ENCODE peak calls at places on chromosomes 2 and 18, in ten cellular contexts. C is GM12878, Y is transverse colon, R is gastrocnemius medialis, U is breast epithelium, H is upper lobe of left lung, I is sigmoid colon, V is thyroid gland, W is uterus, T is HCT116. L is an unnamed sample.

GRCh38 chr2:177682006-177682405 is 289.4 kb downstream of the AGPS start:
- DNase-seq in C (no peak), Y (no peak), R (no peak), U (no peak), H (no peak), I (no peak), V (no peak), W (no peak), T (no peak), L (no peak)

GRCh38 chr2:6181525-6182270 is 489.5 kb downstream of the SOX11 start:
- DNase-seq in C (no peak), Y (no peak), R (no peak), U (no peak), H (no peak), I (no peak), V (peak; percentile 94), W (no peak), T (no peak), L (no peak)

GRCh38 chr2:2644040-2644439 is 313.0 kb upstream of the MYT1L start:
- DNase-seq in C (no peak), Y (no peak), R (no peak), U (no peak), H (no peak), I (no peak), V (no peak), W (no peak), T (no peak), L (no peak)

GRCh38 chr2:30225131-30225762 is 6.1 kb upstream of the LBH start:
- DNase-seq in C (no peak), Y (peak; percentile 52), R (peak; percentile 59), U (no peak), H (no peak), I (peak; percentile 84), V (peak; percentile 69), W (peak; percentile 60), T (no peak), L (no peak)

GRCh38 chr2:138708682-138709241 is 71.4 kb downstream of the NXPH2 start:
- DNase-seq in C (no peak), Y (no peak), R (no peak), U (no peak), H (no peak), I (no peak), V (no peak), W (no peak), T (no peak), L (no peak)

GRCh38 chr2:138500592-138501426 is 761 bp upstream of the SPOPL start:
- DNase-seq in C (no peak), Y (peak; percentile 31), R (no peak), U (no peak), H (no peak), I (peak; percentile 66), V (no peak), W (no peak), T (no peak), L (no peak)

GRCh38 chr2:118832071-118832790 is 15.2 kb downstream of the EN1 start:
- DNase-seq in C (no peak), Y (no peak), R (no peak), U (no peak), H (no peak), I (no peak), V (no peak), W (no peak), T (no peak), L (no peak)

GRCh38 chr2:187055463-187055862 is 206.5 kb upstream of the ZSWIM2 start:
- DNase-seq in C (no peak), Y (no peak), R (peak; percentile 26), U (no peak), H (no peak), I (no peak), V (no peak), W (no peak), T (no peak), L (no peak)

GRCh38 chr2:204497855-204498254 is 47.4 kb upstream of the PARD3B start:
- DNase-seq in C (no peak), Y (no peak), R (no peak), U (no peak), H (no peak), I (no peak), V (no peak), W (no peak), T (no peak), L (no peak)

GRCh38 chr2:71583876-71584275 is 130.5 kb downstream of the DYSF start:
- DNase-seq in C (no peak), Y (no peak), R (peak; percentile 79), U (no peak), H (no peak), I (no peak), V (no peak), W (no peak), T (no peak), L (no peak)

GRCh38 chr2:169073972-169074751 is 4.8 kb downstream of the DHRS9 start:
- DNase-seq in C (no peak), Y (no peak), R (no peak), U (no peak), H (no peak), I (no peak), V (peak; percentile 14), W (no peak), T (no peak), L (peak; percentile 67)

GRCh38 chr2:221571108-221571390 is 1.1 kb downstream of the EPHA4 start:
- DNase-seq in C (no peak), Y (peak; percentile 11), R (no peak), U (no peak), H (no peak), I (no peak), V (peak; percentile 9), W (no peak), T (no peak), L (no peak)

GRCh38 chr2:37614061-37614802 is 57.2 kb downstream of the CDC42EP3 start:
- DNase-seq in C (no peak), Y (peak; percentile 29), R (no peak), U (no peak), H (no peak), I (peak; percentile 88), V (no peak), W (peak; percentile 58), T (no peak), L (no peak)

GRCh38 chr2:180040146-180040925 is 33.2 kb upstream of the CWC22 start:
- DNase-seq in C (no peak), Y (no peak), R (no peak), U (no peak), H (no peak), I (no peak), V (no peak), W (no peak), T (no peak), L (no peak)

DNA sequence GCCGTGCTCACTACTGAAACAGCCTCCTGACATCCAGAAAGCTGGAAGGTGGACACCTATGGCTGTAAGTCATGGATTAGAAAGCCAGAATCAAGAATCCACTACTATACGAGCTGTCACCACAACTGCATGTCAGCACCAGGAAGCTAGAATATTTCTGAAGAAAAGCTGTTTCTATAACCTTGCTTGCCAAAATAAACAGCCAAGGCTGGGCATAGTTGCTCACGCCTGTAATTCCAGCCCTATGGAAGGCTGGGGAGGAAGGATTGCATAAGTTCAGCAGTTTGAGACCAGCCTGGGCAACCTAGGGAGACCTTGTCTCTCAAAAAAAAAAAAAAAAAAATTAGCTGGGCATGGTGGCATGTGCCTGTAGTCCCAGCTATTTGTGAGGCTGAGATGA is 96.3 kb upstream of the GAREM1 start:
- DNase-seq in C (no peak), Y (no peak), R (no peak), U (no peak), H (no peak), I (no peak), V (no peak), W (no peak), T (no peak), L (no peak)
- TF ChIP-seq POLR2A in C (no peak), Y (no peak), R (no peak), U (no peak), H (no peak), I (no peak), V (no peak), W (no peak), T (no peak), L (no peak)

DNA sequence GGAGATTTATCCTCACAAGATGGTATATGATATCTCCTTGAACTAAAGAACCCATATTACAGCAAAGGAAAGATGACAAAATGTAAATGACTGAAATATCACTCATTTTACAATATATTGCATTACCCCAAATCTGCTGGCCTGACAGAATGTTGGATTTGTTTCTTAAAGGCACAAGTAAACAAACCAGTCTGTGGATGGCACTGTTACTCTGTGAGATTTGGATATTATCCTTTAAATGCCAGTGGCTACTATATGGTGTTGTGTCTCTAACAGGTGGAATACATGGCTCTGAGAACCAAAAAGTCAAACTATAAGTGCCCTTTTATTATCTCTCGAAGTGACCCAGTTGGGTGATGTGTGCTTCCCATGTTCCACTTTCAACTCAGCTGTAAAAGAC is 125.7 kb downstream of the PDE1A start:
- DNase-seq in C (no peak), Y (no peak), R (no peak), U (no peak), H (no peak), I (no peak), V (no peak), W (no peak), T (no peak), L (no peak)
- TF ChIP-seq CTCF in C (no peak), Y (no peak), R (no peak), U (no peak), H (no peak), I (no peak), V (peak; percentile 19), W (no peak), T (no peak), L (no peak)

DNA sequence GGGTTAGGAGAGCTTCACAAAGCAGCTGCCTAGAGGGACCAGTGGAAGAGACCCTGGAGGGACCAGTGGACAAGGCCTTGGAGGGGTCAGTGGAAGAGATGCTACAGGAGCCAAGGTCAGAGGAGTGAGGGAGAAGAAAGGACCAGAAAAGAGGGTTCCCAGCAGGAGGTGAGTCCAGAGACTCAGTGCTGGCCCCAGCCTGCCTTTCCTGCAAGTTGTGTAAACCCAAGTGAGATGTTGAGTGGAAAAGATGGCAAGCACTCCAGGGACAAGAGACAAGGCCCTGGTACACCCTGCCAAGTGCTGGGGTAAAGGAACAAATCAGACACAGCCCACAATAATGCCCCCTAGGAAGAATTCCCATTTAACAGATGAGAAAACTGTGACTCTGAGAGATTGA is 94.4 kb downstream of the TTC32 start:
- DNase-seq in C (no peak), Y (no peak), R (no peak), U (no peak), H (no peak), I (no peak), V (no peak), W (no peak), T (no peak), L (no peak)
- H3K27me3 ChIP-seq in C (no peaks in the 10 kb centered on the region), Y (no peaks in the 10 kb centered on the region), R (no peaks in the 10 kb centered on the region), U (no peaks in the 10 kb centered on the region), H (no peaks in the 10 kb centered on the region), I (no peaks in the 10 kb centered on the region), V (no peaks in the 10 kb centered on the region), W (no peaks in the 10 kb centered on the region), T (peaks cover 17% of the 10 kb centered on the region), L (no peaks in the 10 kb centered on the region)

DNA sequence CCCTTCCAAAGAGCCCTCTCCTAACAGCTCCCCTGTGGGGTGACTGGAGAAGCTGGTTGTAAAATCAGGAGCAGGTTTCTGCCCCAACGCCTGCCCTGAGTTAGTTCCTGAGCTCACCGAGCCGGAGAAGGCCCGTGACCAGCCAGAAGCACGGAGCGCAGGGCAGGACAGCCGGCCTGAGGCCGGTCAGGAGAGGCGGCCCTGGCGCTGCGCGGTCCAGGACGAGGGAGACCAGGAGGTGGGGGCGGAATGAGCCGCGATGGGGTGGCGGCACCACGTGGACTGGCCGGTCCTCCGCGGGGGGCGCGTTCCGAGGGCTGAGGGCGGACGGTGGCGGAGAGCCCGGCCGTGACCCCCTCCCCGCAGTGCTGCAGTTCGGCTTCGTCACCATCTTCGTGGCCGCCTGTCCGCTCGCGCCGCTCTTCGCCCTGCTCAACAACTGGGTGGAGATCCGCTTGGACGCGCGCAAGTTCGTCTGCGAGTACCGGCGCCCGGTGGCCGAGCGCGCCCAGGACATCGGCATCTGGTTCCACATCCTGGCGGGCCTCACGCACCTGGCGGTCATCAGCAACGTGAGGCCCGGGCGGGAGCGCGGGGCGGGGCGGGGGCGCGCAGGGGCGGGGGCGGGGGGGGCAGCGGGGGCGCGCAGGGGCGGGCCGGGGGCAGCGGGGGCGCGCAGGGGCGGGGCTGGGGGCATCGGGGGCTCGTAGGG is 29.0 kb downstream of the ANO7 start:
- DNase-seq in C (no peak), Y (peak; percentile 68), R (peak; percentile 74), U (peak; percentile 69), H (peak; percentile 70), I (peak; percentile 87), V (peak; percentile 89), W (peak; percentile 72), T (no peak), L (peak; percentile 83)
- TF ChIP-seq POLR2A in C (no peak), Y (no peak), R (no peak), U (no peak), H (no peak), I (no peak), V (peak; percentile 51), W (peak; percentile 43), T (no peak), L (no peak)